ENCODE peak calls at places on chromosomes 7 and 10, in six cellular contexts. T is nucleus accumbens, P is erythroblast, J is GM23248, K is T-cell, V is IMR-90. N is an unnamed sample.

GRCh38 chr7:24840543-24840942 is 83.3 kb upstream of the GSDME start:
- DNase-seq in J (no peak), V (peak; percentile 46), T (no peak), K (no peak), P (no peak), N (no peak)

GRCh38 chr7:139329119-139329518 is 12.0 kb upstream of the FMC1 start:
- DNase-seq in P (no peak), T (no peak), J (no peak), K (no peak), V (no peak), N (no peak)

GRCh38 chr10:119479048-119479394 is 63.5 kb downstream of the RGS10 start:
- DNase-seq in J (peak; percentile 47), K (no peak), V (no peak), P (no peak), T (no peak), N (no peak)

GRCh38 chr7:17558558-17559332 is 260.3 kb downstream of the AHR start:
- DNase-seq in T (no peak), K (no peak), J (peak; percentile 72), V (peak; percentile 30), P (no peak), N (no peak)

GRCh38 chr7:22666732-22667131 is 60.3 kb upstream of the IL6 start:
- DNase-seq in V (peak; percentile 72), T (no peak), K (no peak), J (peak; percentile 65), P (no peak), N (no peak)

GRCh38 chr10:21183025-21183424 is 285.9 kb upstream of the NEBL start:
- DNase-seq in T (no peak), J (no peak), P (no peak), V (no peak), K (no peak), N (no peak)

GRCh38 chr7:133344275-133344674 is 91.4 kb downstream of the EXOC4 start:
- DNase-seq in P (peak; percentile 10), V (peak; percentile 32), K (no peak), T (no peak), J (peak; percentile 35), N (no peak)

GRCh38 chr7:99132922-99133321 is 11.0 kb downstream of the SMURF1 start:
- DNase-seq in P (no peak), J (peak; percentile 31), V (peak; percentile 87), K (no peak), T (no peak), N (no peak)

GRCh38 chr10:89463846-89464537 is 49.6 kb downstream of the IFIT5 start:
- DNase-seq in P (no peak), V (no peak), J (no peak), T (no peak), K (no peak), N (no peak)

GRCh38 chr7:34952822-34953221 is 84.5 kb downstream of the DPY19L1 start:
- DNase-seq in V (no peak), T (no peak), J (no peak), K (no peak), P (no peak), N (no peak)

GRCh38 chr7:94059747-94060146 is 55.6 kb upstream of the BET1 start:
- DNase-seq in V (peak; percentile 70), J (peak; percentile 79), P (no peak), K (no peak), T (no peak), N (no peak)

GRCh38 chr7:35985126-35985754 is 167.8 kb upstream of the EEPD1 start:
- DNase-seq in V (peak; percentile 70), J (peak; percentile 89), T (peak; percentile 49), K (peak; percentile 58), P (peak; percentile 69), N (peak; percentile 65)

GRCh38 chr10:69652857-69653199 is 22.8 kb downstream of the FAM241B start:
- DNase-seq in K (no peak), T (no peak), V (no peak), J (no peak), P (no peak), N (no peak)

GRCh38 chr7:77409005-77409738 is 7.0 kb downstream of the GSAP start:
- DNase-seq in K (no peak), J (peak; percentile 70), P (no peak), T (no peak), V (peak; percentile 56), N (no peak)

GRCh38 chr7:40455485-40455884 is 320.7 kb downstream of the SUGCT start:
- DNase-seq in V (peak; percentile 38), K (no peak), P (no peak), T (no peak), J (peak; percentile 42), N (no peak)

GRCh38 chr10:76352300-76352699 is 920.9 kb downstream of the LRMDA start:
- DNase-seq in T (no peak), K (no peak), V (peak; percentile 96), P (no peak), J (peak; percentile 94), N (no peak)

GRCh38 chr10:51079766-51080165 is 5.5 kb downstream of the PRKG1 start:
- DNase-seq in V (no peak), J (no peak), P (no peak), K (no peak), T (no peak), N (no peak)

GRCh38 chr7:139118803-139119485 is 9.4 kb upstream of the ZC3HAV1 start:
- DNase-seq in J (no peak), K (no peak), T (no peak), P (peak; percentile 89), V (peak; percentile 37), N (no peak)

GRCh38 chr7:19146699-19147098 is 1.5 kb upstream of the FERD3L start:
- DNase-seq in T (no peak), P (peak; percentile 0), K (no peak), J (peak; percentile 37), V (peak; percentile 46), N (no peak)

GRCh38 chr10:110285501-110285900 is 19.2 kb downstream of the SMNDC1 start:
- DNase-seq in V (no peak), J (no peak), T (no peak), K (no peak), P (no peak), N (no peak)

GRCh38 chr10:110212119-110213006 is 5.0 kb downstream of the MXI1 start:
- DNase-seq in P (peak; percentile 91), T (no peak), J (peak; percentile 33), V (no peak), K (peak; percentile 26), N (no peak)

GRCh38 chr10:82277591-82277990 is 402.6 kb downstream of the NRG3 start:
- DNase-seq in J (no peak), K (no peak), P (no peak), T (no peak), V (no peak), N (no peak)

GRCh38 chr7:104230606-104231005 is 22.8 kb upstream of the ORC5 start:
- DNase-seq in P (no peak), K (no peak), T (no peak), V (peak; percentile 59), J (no peak), N (no peak)

GRCh38 chr7:157014635-157015555 is 4.4 kb upstream of the MNX1 start:
- DNase-seq in P (no peak), J (no peak), T (no peak), K (no peak), V (no peak), N (no peak)

GRCh38 chr10:16787361-16787791 is 29.8 kb downstream of the RSU1 start:
- DNase-seq in T (no peak), V (no peak), P (no peak), K (peak; percentile 49), J (no peak), N (no peak)

GRCh38 chr10:70740441-70741288 is 44.5 kb downstream of the TBATA start:
- DNase-seq in P (no peak), V (no peak), T (no peak), K (no peak), J (no peak), N (no peak)

GRCh38 chr7:921071-921461 is 33.4 kb downstream of the ADAP1 start:
- DNase-seq in K (no peak), V (no peak), J (no peak), P (no peak), T (no peak), N (no peak)

GRCh38 chr10:131978851-131979250 is 2.9 kb downstream of the BNIP3 start:
- DNase-seq in P (no peak), J (no peak), K (no peak), V (no peak), T (no peak), N (no peak)

N was measured in hypothalamus.